ENCODE peak calls at places on chromosomes 1 and 21, in nine cellular contexts. F is left ventricle myocardium inferior, D is adrenal gland, L is ovary, G is pancreas, P is brain microvascular endothelial cell, S is spleen, A is choroid plexus epithelial cell, R is H1. Z is an unnamed sample.

GRCh38 chr1:15543589-15544568 is 17.2 kb downstream of the DNAJC16 start:
- DNase-seq in L (no peak), A (peak; percentile 91), P (peak; percentile 87), S (no peak), F (no peak), G (no peak), D (no peak), R (no peak), Z (no peak)

GRCh38 chr1:64915381-64916274 is 50.7 kb downstream of the JAK1 start:
- DNase-seq in L (no peak), S (no peak), A (peak; percentile 94), F (no peak), P (peak; percentile 93), D (no peak), G (peak; percentile 82), R (no peak), Z (no peak)

GRCh38 chr1:14926214-14926613 is 227.3 kb upstream of the TMEM51 start:
- DNase-seq in A (peak; percentile 55), P (peak; percentile 75), S (no peak), G (no peak), R (no peak), F (no peak), L (no peak), D (no peak), Z (no peak)

GRCh38 chr1:232335261-232335660 is 294.7 kb downstream of the SIPA1L2 start:
- DNase-seq in D (no peak), L (no peak), S (no peak), A (no peak), F (no peak), R (no peak), G (no peak), P (no peak), Z (no peak)

GRCh38 chr21:41188476-41189146 is 20.7 kb downstream of the BACE2 start:
- DNase-seq in P (peak; percentile 24), S (no peak), F (no peak), R (no peak), G (no peak), D (no peak), L (no peak), A (no peak), Z (no peak)

GRCh38 chr1:3889952-3890351 is 10.1 kb downstream of the C1orf174 start:
- DNase-seq in F (no peak), A (no peak), R (no peak), G (no peak), P (no peak), D (no peak), L (no peak), S (peak; percentile 70), Z (no peak)

GRCh38 chr1:234866007-234866866 is 256.3 kb upstream of the IRF2BP2 start:
- DNase-seq in A (peak; percentile 91), S (peak; percentile 54), R (no peak), L (no peak), G (no peak), D (peak; percentile 83), F (no peak), P (peak; percentile 93), Z (no peak)

GRCh38 chr1:227891955-227892871 is 55.5 kb downstream of the WNT9A start:
- DNase-seq in R (peak; percentile 50), A (no peak), S (peak; percentile 73), P (no peak), L (peak; percentile 16), G (peak; percentile 10), F (no peak), D (peak; percentile 11), Z (no peak)

GRCh38 chr1:95197616-95198252 is 36.3 kb upstream of the RWDD3 start:
- DNase-seq in G (no peak), F (no peak), R (no peak), A (peak; percentile 41), L (no peak), S (no peak), D (no peak), P (peak; percentile 6), Z (peak; percentile 97)

DNA sequence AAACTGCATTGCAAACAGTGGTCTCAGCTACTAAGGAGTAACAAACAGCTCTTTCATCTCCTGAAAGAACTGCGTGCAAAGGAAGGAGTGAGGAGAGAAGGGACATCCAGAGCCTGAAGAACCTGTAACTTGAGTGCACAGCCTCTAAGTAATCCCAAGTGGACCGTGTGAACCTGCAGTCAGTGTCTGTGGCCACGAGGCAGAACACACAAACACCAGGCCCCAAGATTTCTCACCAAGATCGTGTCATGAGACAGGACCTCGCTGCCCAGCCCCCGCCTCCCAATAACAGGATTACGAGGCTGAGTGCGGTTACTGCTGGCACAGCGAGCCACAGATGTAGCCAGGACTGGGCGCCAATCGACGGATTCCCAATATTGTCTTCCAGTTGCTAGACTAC is 101.3 kb upstream of the SLC25A33 start:
- DNase-seq in A (peak; percentile 60), S (no peak), F (peak; percentile 47), L (no peak), R (no peak), G (peak; percentile 65), P (no peak), D (no peak), Z (peak; percentile 49)
- H3K4me3 ChIP-seq in A (no peak overlapping the region), S (no peak overlapping the region), F (no peak overlapping the region), L (no peak overlapping the region), R (no peak overlapping the region), G (no peak overlapping the region), P (no peak overlapping the region), D (no peak overlapping the region), Z (no peak overlapping the region)

GRCh38 chr1:198632007-198632406 is 6.8 kb upstream of the PTPRC start:
- DNase-seq in D (no peak), S (no peak), A (no peak), R (no peak), P (no peak), F (no peak), G (no peak), L (no peak), Z (no peak)

GRCh38 chr1:198631292-198631691 is 7.5 kb upstream of the PTPRC start:
- DNase-seq in P (no peak), G (no peak), D (no peak), F (no peak), A (no peak), S (no peak), L (no peak), R (no peak), Z (no peak)

GRCh38 chr1:198629610-198630009 is 9.2 kb upstream of the PTPRC start:
- DNase-seq in P (no peak), F (no peak), L (no peak), G (no peak), A (no peak), S (no peak), R (no peak), D (no peak), Z (no peak)

GRCh38 chr1:198628064-198628455 is 10.8 kb upstream of the PTPRC start:
- DNase-seq in D (no peak), G (no peak), L (no peak), A (no peak), F (no peak), R (no peak), S (no peak), P (no peak), Z (no peak)

GRCh38 chr1:198630863-198631262 is 8.0 kb upstream of the PTPRC start:
- DNase-seq in G (no peak), P (no peak), L (no peak), R (no peak), D (no peak), S (no peak), F (no peak), A (no peak), Z (no peak)
- H3K4me3 ChIP-seq in G (no peak overlapping the region), P (no peak overlapping the region), L (no peak overlapping the region), R (no peak overlapping the region), D (no peak overlapping the region), S (no peak overlapping the region), F (no peak overlapping the region), A (no peak overlapping the region), Z (no peak overlapping the region)

DNA sequence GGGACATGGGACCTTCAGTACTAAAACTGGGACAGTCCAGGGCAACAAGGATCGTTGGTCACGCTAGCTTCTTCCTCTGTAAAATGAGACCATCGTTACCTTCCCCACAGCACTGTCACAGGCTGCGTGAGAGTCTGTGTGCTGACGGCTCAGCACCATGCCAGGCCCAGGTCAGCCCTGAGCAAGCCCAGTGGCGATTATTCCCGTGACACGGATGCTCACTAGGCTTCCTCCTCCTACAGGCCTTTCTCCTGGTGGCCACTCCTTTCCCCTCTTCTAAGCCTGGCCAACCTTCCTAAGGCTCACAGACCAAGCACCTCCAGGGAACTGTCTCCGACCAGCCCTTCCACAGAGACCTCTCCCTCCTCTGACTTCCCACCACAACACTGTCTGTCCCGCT is 69.3 kb upstream of the RUNX3 start:
- DNase-seq in F (no peak), S (peak; percentile 45), L (no peak), P (no peak), A (no peak), D (no peak), G (no peak), R (no peak), Z (no peak)
- H3K4me3 ChIP-seq in F (no peak overlapping the region), S (no peak overlapping the region), L (no peak overlapping the region), P (no peak overlapping the region), A (no peak overlapping the region), D (no peak overlapping the region), G (no peak overlapping the region), R (no peak overlapping the region), Z (no peak overlapping the region)

DNA sequence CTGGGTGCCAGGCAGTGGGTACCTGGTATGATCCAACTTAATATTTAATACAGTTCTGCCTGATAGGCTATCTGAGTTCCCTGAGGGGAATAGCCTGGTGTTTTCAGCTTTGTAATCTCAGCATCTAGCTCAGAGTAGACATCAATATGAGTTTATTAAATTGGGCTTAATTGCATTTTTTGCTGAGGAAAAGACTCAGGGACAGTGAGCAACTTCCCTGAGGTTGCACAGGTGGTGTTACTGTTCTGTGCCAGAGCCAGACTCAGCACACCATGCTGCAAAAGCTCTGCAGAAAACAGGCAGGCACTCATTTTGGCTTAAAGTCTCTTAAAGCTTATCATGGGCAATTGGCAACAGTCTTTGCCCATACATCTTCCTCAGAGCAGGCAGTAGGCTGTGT is 90.5 kb upstream of the JUN start:
- DNase-seq in D (no peak), L (no peak), R (no peak), F (no peak), P (no peak), A (no peak), S (no peak), G (no peak), Z (no peak)
- H3K4me3 ChIP-seq in D (no peak overlapping the region), L (no peak overlapping the region), R (no peak overlapping the region), F (no peak overlapping the region), P (no peak overlapping the region), A (no peak overlapping the region), S (no peak overlapping the region), G (no peak overlapping the region), Z (no peak overlapping the region)

GRCh38 chr21:29749223-29749622 is 190.6 kb downstream of the GRIK1 start:
- DNase-seq in F (no peak), S (no peak), R (no peak), G (no peak), A (no peak), L (no peak), P (no peak), D (no peak), Z (no peak)
- H3K4me3 ChIP-seq in F (no peak overlapping the region), S (no peak overlapping the region), R (no peak overlapping the region), G (no peak overlapping the region), A (no peak overlapping the region), L (no peak overlapping the region), P (no peak overlapping the region), D (no peak overlapping the region), Z (no peak overlapping the region)